ENCODE peak calls at places on chromosomes 5 and 9, in four cellular contexts. A is SK-N-SH, O is H1, L is HepG2. N is an unnamed sample.

GRCh38 chr5:3200356-3200755 is 395.3 kb upstream of the IRX1 start:
- DNase-seq in A (no peak), O (no peak), L (no peak), N (no peak)

GRCh38 chr5:97171703-97172102 is 11.3 kb downstream of the RIOK2 start:
- DNase-seq in A (no peak), O (no peak), L (peak), N (no peak)

GRCh38 chr5:145780961-145781360 is 54.2 kb downstream of the PRELID2 start:
- DNase-seq in A (no peak), O (no peak), L (no peak), N (no peak)

GRCh38 chr9:84002344-84002743 is 21.7 kb downstream of the RMI1 start:
- DNase-seq in A (no peak), O (no peak), L (no peak), N (no peak)

GRCh38 chr5:112529525-112529924 is 110.4 kb upstream of the EPB41L4A start:
- DNase-seq in A (peak), O (no peak), L (peak), N (no peak)

GRCh38 chr5:16926417-16926816 is 9.7 kb downstream of the MYO10 start:
- DNase-seq in A (no peak), O (no peak), L (no peak), N (no peak)

GRCh38 chr9:113649855-113650206 is 186.3 kb downstream of the RGS3 start:
- DNase-seq in A (no peak), O (no peak), L (no peak), N (no peak)

GRCh38 chr5:159965031-159965837 is 43.7 kb upstream of the TTC1 start:
- DNase-seq in A (peak), O (no peak), L (peak), N (no peak)

GRCh38 chr5:77390795-77391194 is 101.3 kb downstream of the WDR41 start:
- DNase-seq in A (no peak), O (no peak), L (peak), N (no peak)

GRCh38 chr9:75891277-75892167 is 1.0 kb downstream of the PCSK5 start:
- DNase-seq in A (peak), O (no peak), L (no peak), N (no peak)

GRCh38 chr9:9108641-9109040 is 1309.1 kb upstream of the DMAC1 start:
- DNase-seq in A (no peak), O (peak), L (no peak), N (no peak)

GRCh38 chr9:2181794-2182193 is 166.6 kb downstream of the SMARCA2 start:
- DNase-seq in A (peak), O (no peak), L (no peak), N (no peak)

GRCh38 chr5:133343196-133343595 is 269.1 kb downstream of the FSTL4 start:
- DNase-seq in A (no peak), O (no peak), L (no peak), N (no peak)

GRCh38 chr9:116002181-116002580 is 151.4 kb upstream of the PAPPA start:
- DNase-seq in A (no peak), O (no peak), L (no peak), N (no peak)

GRCh38 chr9:115998661-115999060 is 154.9 kb upstream of the PAPPA start:
- DNase-seq in A (no peak), O (no peak), L (no peak), N (no peak)

GRCh38 chr9:116000748-116001329 is 152.8 kb upstream of the PAPPA start:
- DNase-seq in A (peak), O (no peak), L (peak), N (no peak)

GRCh38 chr9:115997923-115998322 is 155.7 kb upstream of the PAPPA start:
- DNase-seq in A (no peak), O (no peak), L (no peak), N (no peak)

GRCh38 chr9:115999498-115999897 is 154.1 kb upstream of the PAPPA start:
- DNase-seq in A (no peak), O (no peak), L (no peak), N (no peak)
- TF ChIP-seq TCF12 in A (peak), O (no peak), L (no peak), N (no peak)

GRCh38 chr9:130857864-130858730 is 23.0 kb downstream of the ABL1 start:
- DNase-seq in A (no peak), O (no peak), L (no peak), N (no peak)
- TF ChIP-seq TCF12 in A (peak), O (no peak), L (no peak), N (no peak)

DNA sequence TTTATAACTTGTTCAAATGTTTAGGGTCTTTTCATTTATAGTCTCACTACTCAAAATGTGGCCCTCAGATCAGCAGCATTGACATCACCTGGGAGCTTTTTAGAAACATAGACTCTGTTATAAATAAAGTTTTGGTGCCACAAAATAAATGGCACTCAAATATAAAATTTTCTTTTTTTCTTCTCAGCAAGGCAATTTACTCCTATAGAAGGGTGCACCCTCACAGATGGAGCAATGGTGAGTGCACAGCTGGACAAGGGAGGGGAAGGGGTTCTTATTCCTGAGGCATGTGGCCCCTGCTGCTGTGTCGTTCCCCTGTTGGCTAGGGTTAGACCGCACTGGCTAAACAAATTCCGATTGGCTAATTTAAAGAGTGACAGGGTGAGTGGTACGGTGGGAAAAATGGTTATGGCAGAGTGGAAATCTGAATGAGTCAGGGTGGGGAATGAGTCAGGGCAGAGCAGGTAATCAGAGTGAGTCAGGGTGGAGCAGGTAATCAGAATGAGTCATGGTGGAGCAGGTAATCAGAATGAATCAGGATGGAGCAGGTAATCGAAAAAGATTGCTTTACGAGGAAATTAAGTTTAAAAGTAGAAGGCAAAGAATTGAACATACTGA is 31.8 kb upstream of the C7 start:
- DNase-seq in A (no peak), O (no peak), L (no peak), N (no peak)
- TF ChIP-seq TCF12 in A (no peak), O (no peak), L (no peak), N (no peak)

GRCh38 chr9:16384993-16385392 is 485.5 kb downstream of the BNC2 start:
- DNase-seq in A (no peak), O (no peak), L (no peak), N (no peak)

GRCh38 chr9:16387382-16387781 is 483.1 kb downstream of the BNC2 start:
- DNase-seq in A (no peak), O (no peak), L (no peak), N (no peak)

GRCh38 chr9:16386579-16387077 is 483.8 kb downstream of the BNC2 start:
- DNase-seq in A (no peak), O (no peak), L (no peak), N (no peak)

DNA sequence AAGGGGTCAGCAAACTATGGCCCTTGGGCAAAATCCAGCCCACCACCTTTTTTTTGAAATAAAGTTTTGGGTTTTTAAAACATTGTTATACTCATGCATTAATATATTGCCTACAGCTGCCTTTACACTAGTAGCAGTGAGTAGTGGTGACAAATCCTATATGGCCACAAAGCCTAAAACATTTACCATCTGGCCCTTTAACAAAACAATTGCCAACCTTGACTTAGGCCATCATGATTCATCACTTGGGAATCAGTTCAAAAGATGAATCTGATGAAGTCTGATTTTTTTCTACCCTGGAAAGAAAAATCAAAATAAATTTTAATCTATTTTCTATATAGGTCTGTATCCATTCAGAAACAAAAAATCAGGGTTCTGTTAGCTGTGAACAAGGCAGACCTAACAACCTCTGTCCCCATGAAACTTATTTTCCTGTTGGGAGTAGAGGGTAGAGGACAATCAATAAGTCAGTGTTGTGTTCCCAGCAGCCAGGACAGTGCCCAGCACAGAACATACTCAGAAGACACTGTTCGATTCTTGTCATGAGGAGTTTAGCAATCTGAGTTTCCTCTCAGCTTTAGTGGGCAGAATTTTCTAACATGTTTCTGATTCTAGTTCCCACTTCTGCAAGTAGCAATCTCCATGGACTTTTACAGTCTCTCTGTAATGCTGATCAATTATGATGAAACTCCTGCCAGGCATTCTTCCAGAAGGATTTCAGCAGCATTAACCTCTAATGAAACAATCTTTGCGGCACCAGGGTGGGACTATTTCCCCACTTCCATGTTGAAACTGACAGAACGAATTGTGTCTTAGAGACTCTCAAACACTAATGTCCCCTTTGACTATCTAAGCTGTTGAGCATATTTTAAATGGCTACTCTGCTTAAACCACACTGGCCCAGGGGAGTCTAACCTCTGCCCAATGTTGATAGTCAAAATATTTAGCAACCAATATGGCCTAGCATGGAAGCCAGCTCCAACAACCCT is 484.6 kb downstream of the BNC2 start:
- DNase-seq in A (no peak), O (no peak), L (no peak), N (no peak)
- TF ChIP-seq TCF12 in A (peak), O (no peak), L (no peak), N (no peak)

GRCh38 chr5:27315541-27316282 is 277.3 kb upstream of the CDH9 start:
- DNase-seq in A (no peak), O (peak), L (no peak), N (no peak)

GRCh38 chr5:27313549-27313948 is 275.2 kb upstream of the CDH9 start:
- DNase-seq in A (no peak), O (no peak), L (no peak), N (no peak)

GRCh38 chr5:27312291-27312690 is 273.9 kb upstream of the CDH9 start:
- DNase-seq in A (no peak), O (no peak), L (no peak), N (no peak)

GRCh38 chr5:27308151-27308550 is 269.8 kb upstream of the CDH9 start:
- DNase-seq in A (no peak), O (no peak), L (no peak), N (no peak)

GRCh38 chr5:27311544-27311943 is 273.2 kb upstream of the CDH9 start:
- DNase-seq in A (no peak), O (no peak), L (no peak), N (no peak)
- TF ChIP-seq TCF12 in A (no peak), O (no peak), L (no peak), N (no peak)

N was measured in GM12878.